ENCODE peak calls at places on chromosomes 6 and 20, in eight cellular contexts. One of them, this sample, is unnamed.

GRCh38 chr20:36676701-36677421 is 30.9 kb upstream of the SLA2 start:
- DNase-seq in activated CD4-positive, alpha-beta T cell treated with anti-CD3 and anti-CD28 coated beads for 4 hours: no peak
- DNase-seq in NAMALWA: no peak
- DNase-seq in uterus: no peak
- DNase-seq in stimulated activated CD4-positive, alpha-beta T cell treated with anti-CD3 and anti-CD28 coated beads, Interleukin-4, amount 100 ng/mL, for 1 hour: no peak
- DNase-seq in NCI-H1092 treated with DMSO at 0.1 percent for 48 hours: no peak
- DNase-seq in activated CD8-positive, alpha-beta memory T cell treated with anti-CD3 and anti-CD28 coated beads, Interleukin-2, amount 10 ng/mL, durations not matched to agents 7 days and 5 days: no peak
- DNase-seq in DMS 273 treated with DMSO at 0.1 percent for 48 hours: no peak
- DNase-seq in this sample: no peak

GRCh38 chr6:98486052-98486451 is 348.3 kb upstream of the POU3F2 start:
- DNase-seq in DMS 273 treated with DMSO at 0.1 percent for 48 hours: no peak
- DNase-seq in stimulated activated CD4-positive, alpha-beta T cell treated with anti-CD3 and anti-CD28 coated beads, Interleukin-4, amount 100 ng/mL, for 1 hour: no peak
- DNase-seq in activated CD4-positive, alpha-beta T cell treated with anti-CD3 and anti-CD28 coated beads for 4 hours: no peak
- DNase-seq in NAMALWA: no peak
- DNase-seq in activated CD8-positive, alpha-beta memory T cell treated with anti-CD3 and anti-CD28 coated beads, Interleukin-2, amount 10 ng/mL, durations not matched to agents 7 days and 5 days: no peak
- DNase-seq in uterus: no peak
- DNase-seq in NCI-H1092 treated with DMSO at 0.1 percent for 48 hours: no peak
- DNase-seq in this sample: no peak

GRCh38 chr6:2020909-2021308 is 224.5 kb downstream of the GMDS start:
- DNase-seq in activated CD4-positive, alpha-beta T cell treated with anti-CD3 and anti-CD28 coated beads for 4 hours: no peak
- DNase-seq in NAMALWA: peak; percentile 2
- DNase-seq in stimulated activated CD4-positive, alpha-beta T cell treated with anti-CD3 and anti-CD28 coated beads, Interleukin-4, amount 100 ng/mL, for 1 hour: no peak
- DNase-seq in NCI-H1092 treated with DMSO at 0.1 percent for 48 hours: peak; percentile 5
- DNase-seq in uterus: no peak
- DNase-seq in DMS 273 treated with DMSO at 0.1 percent for 48 hours: no peak
- DNase-seq in activated CD8-positive, alpha-beta memory T cell treated with anti-CD3 and anti-CD28 coated beads, Interleukin-2, amount 10 ng/mL, durations not matched to agents 7 days and 5 days: no peak
- DNase-seq in this sample: no peak

GRCh38 chr6:12116264-12116800 is 104.2 kb downstream of the HIVEP1 start:
- DNase-seq in uterus: no peak
- DNase-seq in NAMALWA: no peak
- DNase-seq in stimulated activated CD4-positive, alpha-beta T cell treated with anti-CD3 and anti-CD28 coated beads, Interleukin-4, amount 100 ng/mL, for 1 hour: no peak
- DNase-seq in activated CD4-positive, alpha-beta T cell treated with anti-CD3 and anti-CD28 coated beads for 4 hours: no peak
- DNase-seq in DMS 273 treated with DMSO at 0.1 percent for 48 hours: no peak
- DNase-seq in activated CD8-positive, alpha-beta memory T cell treated with anti-CD3 and anti-CD28 coated beads, Interleukin-2, amount 10 ng/mL, durations not matched to agents 7 days and 5 days: no peak
- DNase-seq in NCI-H1092 treated with DMSO at 0.1 percent for 48 hours: no peak
- DNase-seq in this sample: no peak

GRCh38 chr20:61044499-61044898 is 207.6 kb upstream of the CDH4 start:
- DNase-seq in uterus: no peak
- DNase-seq in activated CD4-positive, alpha-beta T cell treated with anti-CD3 and anti-CD28 coated beads for 4 hours: no peak
- DNase-seq in NAMALWA: peak; percentile 3
- DNase-seq in activated CD8-positive, alpha-beta memory T cell treated with anti-CD3 and anti-CD28 coated beads, Interleukin-2, amount 10 ng/mL, durations not matched to agents 7 days and 5 days: no peak
- DNase-seq in stimulated activated CD4-positive, alpha-beta T cell treated with anti-CD3 and anti-CD28 coated beads, Interleukin-4, amount 100 ng/mL, for 1 hour: no peak
- DNase-seq in NCI-H1092 treated with DMSO at 0.1 percent for 48 hours: no peak
- DNase-seq in DMS 273 treated with DMSO at 0.1 percent for 48 hours: no peak
- DNase-seq in this sample: no peak

GRCh38 chr6:144758602-144759001 is 473.5 kb downstream of the UTRN start:
- DNase-seq in DMS 273 treated with DMSO at 0.1 percent for 48 hours: no peak
- DNase-seq in activated CD4-positive, alpha-beta T cell treated with anti-CD3 and anti-CD28 coated beads for 4 hours: no peak
- DNase-seq in NAMALWA: no peak
- DNase-seq in uterus: no peak
- DNase-seq in stimulated activated CD4-positive, alpha-beta T cell treated with anti-CD3 and anti-CD28 coated beads, Interleukin-4, amount 100 ng/mL, for 1 hour: no peak
- DNase-seq in activated CD8-positive, alpha-beta memory T cell treated with anti-CD3 and anti-CD28 coated beads, Interleukin-2, amount 10 ng/mL, durations not matched to agents 7 days and 5 days: no peak
- DNase-seq in NCI-H1092 treated with DMSO at 0.1 percent for 48 hours: no peak
- DNase-seq in this sample: no peak

GRCh38 chr20:6524305-6524704 is 243.2 kb upstream of the BMP2 start:
- DNase-seq in activated CD4-positive, alpha-beta T cell treated with anti-CD3 and anti-CD28 coated beads for 4 hours: no peak
- DNase-seq in NCI-H1092 treated with DMSO at 0.1 percent for 48 hours: no peak
- DNase-seq in activated CD8-positive, alpha-beta memory T cell treated with anti-CD3 and anti-CD28 coated beads, Interleukin-2, amount 10 ng/mL, durations not matched to agents 7 days and 5 days: no peak
- DNase-seq in NAMALWA: no peak
- DNase-seq in uterus: no peak
- DNase-seq in stimulated activated CD4-positive, alpha-beta T cell treated with anti-CD3 and anti-CD28 coated beads, Interleukin-4, amount 100 ng/mL, for 1 hour: no peak
- DNase-seq in DMS 273 treated with DMSO at 0.1 percent for 48 hours: no peak
- DNase-seq in this sample: no peak

GRCh38 chr6:42423244-42423643 is 28.5 kb downstream of the TRERF1 start:
- DNase-seq in DMS 273 treated with DMSO at 0.1 percent for 48 hours: no peak
- DNase-seq in activated CD8-positive, alpha-beta memory T cell treated with anti-CD3 and anti-CD28 coated beads, Interleukin-2, amount 10 ng/mL, durations not matched to agents 7 days and 5 days: peak; percentile 78
- DNase-seq in stimulated activated CD4-positive, alpha-beta T cell treated with anti-CD3 and anti-CD28 coated beads, Interleukin-4, amount 100 ng/mL, for 1 hour: peak; percentile 24
- DNase-seq in NAMALWA: no peak
- DNase-seq in uterus: no peak
- DNase-seq in activated CD4-positive, alpha-beta T cell treated with anti-CD3 and anti-CD28 coated beads for 4 hours: no peak
- DNase-seq in NCI-H1092 treated with DMSO at 0.1 percent for 48 hours: no peak
- DNase-seq in this sample: no peak

GRCh38 chr6:128979061-128979460 is 96.1 kb downstream of the LAMA2 start:
- DNase-seq in activated CD8-positive, alpha-beta memory T cell treated with anti-CD3 and anti-CD28 coated beads, Interleukin-2, amount 10 ng/mL, durations not matched to agents 7 days and 5 days: no peak
- DNase-seq in DMS 273 treated with DMSO at 0.1 percent for 48 hours: no peak
- DNase-seq in stimulated activated CD4-positive, alpha-beta T cell treated with anti-CD3 and anti-CD28 coated beads, Interleukin-4, amount 100 ng/mL, for 1 hour: no peak
- DNase-seq in NCI-H1092 treated with DMSO at 0.1 percent for 48 hours: no peak
- DNase-seq in NAMALWA: no peak
- DNase-seq in uterus: no peak
- DNase-seq in activated CD4-positive, alpha-beta T cell treated with anti-CD3 and anti-CD28 coated beads for 4 hours: no peak
- DNase-seq in this sample: no peak

GRCh38 chr20:646107-646867 is 6.7 kb downstream of the SRXN1 start:
- DNase-seq in NAMALWA: no peak
- DNase-seq in activated CD8-positive, alpha-beta memory T cell treated with anti-CD3 and anti-CD28 coated beads, Interleukin-2, amount 10 ng/mL, durations not matched to agents 7 days and 5 days: no peak
- DNase-seq in NCI-H1092 treated with DMSO at 0.1 percent for 48 hours: no peak
- DNase-seq in activated CD4-positive, alpha-beta T cell treated with anti-CD3 and anti-CD28 coated beads for 4 hours: no peak
- DNase-seq in stimulated activated CD4-positive, alpha-beta T cell treated with anti-CD3 and anti-CD28 coated beads, Interleukin-4, amount 100 ng/mL, for 1 hour: no peak
- DNase-seq in uterus: no peak
- DNase-seq in DMS 273 treated with DMSO at 0.1 percent for 48 hours: no peak
- DNase-seq in this sample: no peak

GRCh38 chr6:115120394-115120793 is 777.6 kb upstream of the HS3ST5 start:
- DNase-seq in DMS 273 treated with DMSO at 0.1 percent for 48 hours: no peak
- DNase-seq in NAMALWA: no peak
- DNase-seq in activated CD4-positive, alpha-beta T cell treated with anti-CD3 and anti-CD28 coated beads for 4 hours: no peak
- DNase-seq in activated CD8-positive, alpha-beta memory T cell treated with anti-CD3 and anti-CD28 coated beads, Interleukin-2, amount 10 ng/mL, durations not matched to agents 7 days and 5 days: no peak
- DNase-seq in stimulated activated CD4-positive, alpha-beta T cell treated with anti-CD3 and anti-CD28 coated beads, Interleukin-4, amount 100 ng/mL, for 1 hour: no peak
- DNase-seq in uterus: no peak
- DNase-seq in NCI-H1092 treated with DMSO at 0.1 percent for 48 hours: no peak
- DNase-seq in this sample: no peak

GRCh38 chr6:160386869-160387518 is 38.8 kb downstream of the SLC22A3 start:
- DNase-seq in DMS 273 treated with DMSO at 0.1 percent for 48 hours: no peak
- DNase-seq in uterus: peak; percentile 67
- DNase-seq in activated CD4-positive, alpha-beta T cell treated with anti-CD3 and anti-CD28 coated beads for 4 hours: no peak
- DNase-seq in NCI-H1092 treated with DMSO at 0.1 percent for 48 hours: no peak
- DNase-seq in activated CD8-positive, alpha-beta memory T cell treated with anti-CD3 and anti-CD28 coated beads, Interleukin-2, amount 10 ng/mL, durations not matched to agents 7 days and 5 days: no peak
- DNase-seq in NAMALWA: no peak
- DNase-seq in stimulated activated CD4-positive, alpha-beta T cell treated with anti-CD3 and anti-CD28 coated beads, Interleukin-4, amount 100 ng/mL, for 1 hour: no peak
- DNase-seq in this sample: no peak

GRCh38 chr6:111604259-111605099 is 1.2 kb downstream of the TRAF3IP2 start:
- DNase-seq in activated CD8-positive, alpha-beta memory T cell treated with anti-CD3 and anti-CD28 coated beads, Interleukin-2, amount 10 ng/mL, durations not matched to agents 7 days and 5 days: no peak
- DNase-seq in uterus: peak; percentile 85
- DNase-seq in NCI-H1092 treated with DMSO at 0.1 percent for 48 hours: no peak
- DNase-seq in NAMALWA: peak; percentile 9
- DNase-seq in activated CD4-positive, alpha-beta T cell treated with anti-CD3 and anti-CD28 coated beads for 4 hours: no peak
- DNase-seq in stimulated activated CD4-positive, alpha-beta T cell treated with anti-CD3 and anti-CD28 coated beads, Interleukin-4, amount 100 ng/mL, for 1 hour: no peak
- DNase-seq in DMS 273 treated with DMSO at 0.1 percent for 48 hours: no peak
- DNase-seq in this sample: no peak

GRCh38 chr6:114941078-114941477 is 598.3 kb upstream of the HS3ST5 start:
- DNase-seq in NCI-H1092 treated with DMSO at 0.1 percent for 48 hours: peak; percentile 43
- DNase-seq in NAMALWA: no peak
- DNase-seq in stimulated activated CD4-positive, alpha-beta T cell treated with anti-CD3 and anti-CD28 coated beads, Interleukin-4, amount 100 ng/mL, for 1 hour: no peak
- DNase-seq in DMS 273 treated with DMSO at 0.1 percent for 48 hours: no peak
- DNase-seq in activated CD8-positive, alpha-beta memory T cell treated with anti-CD3 and anti-CD28 coated beads, Interleukin-2, amount 10 ng/mL, durations not matched to agents 7 days and 5 days: no peak
- DNase-seq in uterus: no peak
- DNase-seq in activated CD4-positive, alpha-beta T cell treated with anti-CD3 and anti-CD28 coated beads for 4 hours: no peak
- DNase-seq in this sample: no peak

GRCh38 chr20:59774204-59774641 is 159.2 kb downstream of the SYCP2 start:
- DNase-seq in NAMALWA: no peak
- DNase-seq in uterus: no peak
- DNase-seq in DMS 273 treated with DMSO at 0.1 percent for 48 hours: no peak
- DNase-seq in NCI-H1092 treated with DMSO at 0.1 percent for 48 hours: no peak
- DNase-seq in activated CD4-positive, alpha-beta T cell treated with anti-CD3 and anti-CD28 coated beads for 4 hours: no peak
- DNase-seq in stimulated activated CD4-positive, alpha-beta T cell treated with anti-CD3 and anti-CD28 coated beads, Interleukin-4, amount 100 ng/mL, for 1 hour: no peak
- DNase-seq in activated CD8-positive, alpha-beta memory T cell treated with anti-CD3 and anti-CD28 coated beads, Interleukin-2, amount 10 ng/mL, durations not matched to agents 7 days and 5 days: peak; percentile 26
- DNase-seq in this sample: no peak

GRCh38 chr6:43779864-43780260 is 9.9 kb downstream of the VEGFA start:
- DNase-seq in activated CD4-positive, alpha-beta T cell treated with anti-CD3 and anti-CD28 coated beads for 4 hours: no peak
- DNase-seq in NAMALWA: no peak
- DNase-seq in uterus: peak; percentile 77
- DNase-seq in NCI-H1092 treated with DMSO at 0.1 percent for 48 hours: no peak
- DNase-seq in activated CD8-positive, alpha-beta memory T cell treated with anti-CD3 and anti-CD28 coated beads, Interleukin-2, amount 10 ng/mL, durations not matched to agents 7 days and 5 days: no peak
- DNase-seq in stimulated activated CD4-positive, alpha-beta T cell treated with anti-CD3 and anti-CD28 coated beads, Interleukin-4, amount 100 ng/mL, for 1 hour: no peak
- DNase-seq in DMS 273 treated with DMSO at 0.1 percent for 48 hours: no peak
- DNase-seq in this sample: no peak

GRCh38 chr6:3970097-3970496 is 108.8 kb downstream of the FAM217A start:
- DNase-seq in activated CD4-positive, alpha-beta T cell treated with anti-CD3 and anti-CD28 coated beads for 4 hours: no peak
- DNase-seq in stimulated activated CD4-positive, alpha-beta T cell treated with anti-CD3 and anti-CD28 coated beads, Interleukin-4, amount 100 ng/mL, for 1 hour: no peak
- DNase-seq in NCI-H1092 treated with DMSO at 0.1 percent for 48 hours: no peak
- DNase-seq in NAMALWA: no peak
- DNase-seq in DMS 273 treated with DMSO at 0.1 percent for 48 hours: no peak
- DNase-seq in activated CD8-positive, alpha-beta memory T cell treated with anti-CD3 and anti-CD28 coated beads, Interleukin-2, amount 10 ng/mL, durations not matched to agents 7 days and 5 days: no peak
- DNase-seq in uterus: no peak
- DNase-seq in this sample: no peak

GRCh38 chr6:74656442-74656841 is 549.4 kb downstream of the COL12A1 start:
- DNase-seq in stimulated activated CD4-positive, alpha-beta T cell treated with anti-CD3 and anti-CD28 coated beads, Interleukin-4, amount 100 ng/mL, for 1 hour: no peak
- DNase-seq in uterus: no peak
- DNase-seq in activated CD8-positive, alpha-beta memory T cell treated with anti-CD3 and anti-CD28 coated beads, Interleukin-2, amount 10 ng/mL, durations not matched to agents 7 days and 5 days: no peak
- DNase-seq in NAMALWA: no peak
- DNase-seq in NCI-H1092 treated with DMSO at 0.1 percent for 48 hours: no peak
- DNase-seq in activated CD4-positive, alpha-beta T cell treated with anti-CD3 and anti-CD28 coated beads for 4 hours: no peak
- DNase-seq in DMS 273 treated with DMSO at 0.1 percent for 48 hours: no peak
- DNase-seq in this sample: no peak

GRCh38 chr6:75230484-75231325 is 12.9 kb downstream of the COX7A2 start:
- DNase-seq in NCI-H1092 treated with DMSO at 0.1 percent for 48 hours: peak; percentile 7
- DNase-seq in stimulated activated CD4-positive, alpha-beta T cell treated with anti-CD3 and anti-CD28 coated beads, Interleukin-4, amount 100 ng/mL, for 1 hour: no peak
- DNase-seq in DMS 273 treated with DMSO at 0.1 percent for 48 hours: no peak
- DNase-seq in NAMALWA: no peak
- DNase-seq in activated CD4-positive, alpha-beta T cell treated with anti-CD3 and anti-CD28 coated beads for 4 hours: no peak
- DNase-seq in uterus: peak; percentile 25
- DNase-seq in activated CD8-positive, alpha-beta memory T cell treated with anti-CD3 and anti-CD28 coated beads, Interleukin-2, amount 10 ng/mL, durations not matched to agents 7 days and 5 days: no peak
- DNase-seq in this sample: no peak

GRCh38 chr20:1870792-1871550 is 24.2 kb upstream of the SIRPA start:
- DNase-seq in uterus: no peak
- DNase-seq in NAMALWA: peak; percentile 77
- DNase-seq in activated CD4-positive, alpha-beta T cell treated with anti-CD3 and anti-CD28 coated beads for 4 hours: no peak
- DNase-seq in DMS 273 treated with DMSO at 0.1 percent for 48 hours: no peak
- DNase-seq in stimulated activated CD4-positive, alpha-beta T cell treated with anti-CD3 and anti-CD28 coated beads, Interleukin-4, amount 100 ng/mL, for 1 hour: no peak
- DNase-seq in activated CD8-positive, alpha-beta memory T cell treated with anti-CD3 and anti-CD28 coated beads, Interleukin-2, amount 10 ng/mL, durations not matched to agents 7 days and 5 days: no peak
- DNase-seq in NCI-H1092 treated with DMSO at 0.1 percent for 48 hours: no peak
- DNase-seq in this sample: no peak

GRCh38 chr6:149060300-149060984 is 257.1 kb upstream of the TAB2 start:
- DNase-seq in activated CD4-positive, alpha-beta T cell treated with anti-CD3 and anti-CD28 coated beads for 4 hours: peak; percentile 33
- DNase-seq in stimulated activated CD4-positive, alpha-beta T cell treated with anti-CD3 and anti-CD28 coated beads, Interleukin-4, amount 100 ng/mL, for 1 hour: peak; percentile 40
- DNase-seq in NAMALWA: no peak
- DNase-seq in NCI-H1092 treated with DMSO at 0.1 percent for 48 hours: peak; percentile 69
- DNase-seq in uterus: no peak
- DNase-seq in DMS 273 treated with DMSO at 0.1 percent for 48 hours: no peak
- DNase-seq in activated CD8-positive, alpha-beta memory T cell treated with anti-CD3 and anti-CD28 coated beads, Interleukin-2, amount 10 ng/mL, durations not matched to agents 7 days and 5 days: peak; percentile 83
- DNase-seq in this sample: peak; percentile 25

GRCh38 chr20:31836853-31837608 is 8.4 kb downstream of the FOXS1 start:
- DNase-seq in stimulated activated CD4-positive, alpha-beta T cell treated with anti-CD3 and anti-CD28 coated beads, Interleukin-4, amount 100 ng/mL, for 1 hour: no peak
- DNase-seq in activated CD8-positive, alpha-beta memory T cell treated with anti-CD3 and anti-CD28 coated beads, Interleukin-2, amount 10 ng/mL, durations not matched to agents 7 days and 5 days: no peak
- DNase-seq in NCI-H1092 treated with DMSO at 0.1 percent for 48 hours: no peak
- DNase-seq in uterus: no peak
- DNase-seq in DMS 273 treated with DMSO at 0.1 percent for 48 hours: no peak
- DNase-seq in NAMALWA: no peak
- DNase-seq in activated CD4-positive, alpha-beta T cell treated with anti-CD3 and anti-CD28 coated beads for 4 hours: no peak
- DNase-seq in this sample: no peak

GRCh38 chr20:33209789-33210188 is 7.4 kb upstream of the BPIFA3 start:
- DNase-seq in uterus: no peak
- DNase-seq in stimulated activated CD4-positive, alpha-beta T cell treated with anti-CD3 and anti-CD28 coated beads, Interleukin-4, amount 100 ng/mL, for 1 hour: peak; percentile 26
- DNase-seq in DMS 273 treated with DMSO at 0.1 percent for 48 hours: no peak
- DNase-seq in activated CD8-positive, alpha-beta memory T cell treated with anti-CD3 and anti-CD28 coated beads, Interleukin-2, amount 10 ng/mL, durations not matched to agents 7 days and 5 days: peak; percentile 66
- DNase-seq in NAMALWA: peak; percentile 19
- DNase-seq in NCI-H1092 treated with DMSO at 0.1 percent for 48 hours: no peak
- DNase-seq in activated CD4-positive, alpha-beta T cell treated with anti-CD3 and anti-CD28 coated beads for 4 hours: peak; percentile 38
- DNase-seq in this sample: peak; percentile 7

GRCh38 chr20:44187763-44188709 is 1.0 kb upstream of the JPH2 start:
- DNase-seq in DMS 273 treated with DMSO at 0.1 percent for 48 hours: no peak
- DNase-seq in stimulated activated CD4-positive, alpha-beta T cell treated with anti-CD3 and anti-CD28 coated beads, Interleukin-4, amount 100 ng/mL, for 1 hour: no peak
- DNase-seq in uterus: peak; percentile 66
- DNase-seq in activated CD8-positive, alpha-beta memory T cell treated with anti-CD3 and anti-CD28 coated beads, Interleukin-2, amount 10 ng/mL, durations not matched to agents 7 days and 5 days: no peak
- DNase-seq in activated CD4-positive, alpha-beta T cell treated with anti-CD3 and anti-CD28 coated beads for 4 hours: no peak
- DNase-seq in NAMALWA: no peak
- DNase-seq in NCI-H1092 treated with DMSO at 0.1 percent for 48 hours: no peak
- DNase-seq in this sample: no peak

GRCh38 chr6:142406131-142406530 is 104.3 kb downstream of the ADGRG6 start:
- DNase-seq in stimulated activated CD4-positive, alpha-beta T cell treated with anti-CD3 and anti-CD28 coated beads, Interleukin-4, amount 100 ng/mL, for 1 hour: no peak
- DNase-seq in DMS 273 treated with DMSO at 0.1 percent for 48 hours: no peak
- DNase-seq in activated CD4-positive, alpha-beta T cell treated with anti-CD3 and anti-CD28 coated beads for 4 hours: no peak
- DNase-seq in NCI-H1092 treated with DMSO at 0.1 percent for 48 hours: no peak
- DNase-seq in uterus: no peak
- DNase-seq in NAMALWA: no peak
- DNase-seq in activated CD8-positive, alpha-beta memory T cell treated with anti-CD3 and anti-CD28 coated beads, Interleukin-2, amount 10 ng/mL, durations not matched to agents 7 days and 5 days: no peak
- DNase-seq in this sample: no peak

GRCh38 chr6:154252676-154253075 is 103.9 kb downstream of the IPCEF1 start:
- DNase-seq in activated CD4-positive, alpha-beta T cell treated with anti-CD3 and anti-CD28 coated beads for 4 hours: no peak
- DNase-seq in activated CD8-positive, alpha-beta memory T cell treated with anti-CD3 and anti-CD28 coated beads, Interleukin-2, amount 10 ng/mL, durations not matched to agents 7 days and 5 days: no peak
- DNase-seq in NAMALWA: no peak
- DNase-seq in NCI-H1092 treated with DMSO at 0.1 percent for 48 hours: no peak
- DNase-seq in stimulated activated CD4-positive, alpha-beta T cell treated with anti-CD3 and anti-CD28 coated beads, Interleukin-4, amount 100 ng/mL, for 1 hour: no peak
- DNase-seq in DMS 273 treated with DMSO at 0.1 percent for 48 hours: no peak
- DNase-seq in uterus: no peak
- DNase-seq in this sample: no peak

GRCh38 chr6:65014006-65014405 is 693.0 kb downstream of the EYS start:
- DNase-seq in NAMALWA: no peak
- DNase-seq in activated CD8-positive, alpha-beta memory T cell treated with anti-CD3 and anti-CD28 coated beads, Interleukin-2, amount 10 ng/mL, durations not matched to agents 7 days and 5 days: no peak
- DNase-seq in NCI-H1092 treated with DMSO at 0.1 percent for 48 hours: no peak
- DNase-seq in activated CD4-positive, alpha-beta T cell treated with anti-CD3 and anti-CD28 coated beads for 4 hours: no peak
- DNase-seq in stimulated activated CD4-positive, alpha-beta T cell treated with anti-CD3 and anti-CD28 coated beads, Interleukin-4, amount 100 ng/mL, for 1 hour: no peak
- DNase-seq in uterus: no peak
- DNase-seq in DMS 273 treated with DMSO at 0.1 percent for 48 hours: no peak
- DNase-seq in this sample: no peak

GRCh38 chr6:119240257-119241123 is 109.1 kb downstream of the MAN1A1 start:
- DNase-seq in DMS 273 treated with DMSO at 0.1 percent for 48 hours: no peak
- DNase-seq in stimulated activated CD4-positive, alpha-beta T cell treated with anti-CD3 and anti-CD28 coated beads, Interleukin-4, amount 100 ng/mL, for 1 hour: no peak
- DNase-seq in NAMALWA: no peak
- DNase-seq in NCI-H1092 treated with DMSO at 0.1 percent for 48 hours: no peak
- DNase-seq in activated CD8-positive, alpha-beta memory T cell treated with anti-CD3 and anti-CD28 coated beads, Interleukin-2, amount 10 ng/mL, durations not matched to agents 7 days and 5 days: no peak
- DNase-seq in activated CD4-positive, alpha-beta T cell treated with anti-CD3 and anti-CD28 coated beads for 4 hours: no peak
- DNase-seq in uterus: no peak
- DNase-seq in this sample: no peak